ENCODE peak calls at places on chromosomes 3 and 15, in four cellular contexts. Y is fibroblast of pulmonary artery, J is fibroblast of mammary gland, X is GM23248. W is an unnamed sample.

GRCh38 chr3:187742351-187743171 is 2.7 kb downstream of the BCL6 start:
- DNase-seq in Y (peak; percentile 57), J (peak; percentile 74), X (peak; percentile 53), W (no peak)

GRCh38 chr3:174089592-174089991 is 692.0 kb downstream of the NLGN1 start:
- DNase-seq in Y (no peak), J (no peak), X (no peak), W (no peak)

GRCh38 chr3:138381413-138381901 is 33.1 kb downstream of the MRAS start:
- DNase-seq in Y (peak; percentile 45), J (peak; percentile 34), X (peak; percentile 39), W (no peak)

GRCh38 chr3:172776049-172776717 is 25.7 kb downstream of the ECT2 start:
- DNase-seq in Y (peak; percentile 30), J (peak; percentile 24), X (no peak), W (no peak)

GRCh38 chr3:157130138-157130880 is 29.6 kb downstream of the CCNL1 start:
- DNase-seq in Y (peak; percentile 86), J (peak; percentile 79), X (peak; percentile 75), W (peak; percentile 82)

GRCh38 chr15:27820232-27820631 is 278.9 kb downstream of the OCA2 start:
- DNase-seq in Y (peak; percentile 8), J (peak; percentile 37), X (peak; percentile 46), W (no peak)

GRCh38 chr15:86854186-86854585 is 774.5 kb downstream of the AGBL1 start:
- DNase-seq in Y (no peak), J (no peak), X (no peak), W (no peak)

GRCh38 chr3:121436641-121437040 is 109.1 kb downstream of the POLQ start:
- DNase-seq in Y (no peak), J (no peak), X (no peak), W (no peak)

GRCh38 chr3:186901135-186901734 is 29.1 kb upstream of the ST6GAL1 start:
- DNase-seq in Y (peak; percentile 45), J (peak; percentile 10), X (peak; percentile 39), W (no peak)

GRCh38 chr3:16378415-16378814 is 113.4 kb downstream of the OXNAD1 start:
- DNase-seq in Y (no peak), J (no peak), X (no peak), W (no peak)

GRCh38 chr3:171383206-171384018 is 76.8 kb downstream of the TNIK start:
- DNase-seq in Y (peak; percentile 79), J (peak; percentile 21), X (peak; percentile 74), W (no peak)

DNA sequence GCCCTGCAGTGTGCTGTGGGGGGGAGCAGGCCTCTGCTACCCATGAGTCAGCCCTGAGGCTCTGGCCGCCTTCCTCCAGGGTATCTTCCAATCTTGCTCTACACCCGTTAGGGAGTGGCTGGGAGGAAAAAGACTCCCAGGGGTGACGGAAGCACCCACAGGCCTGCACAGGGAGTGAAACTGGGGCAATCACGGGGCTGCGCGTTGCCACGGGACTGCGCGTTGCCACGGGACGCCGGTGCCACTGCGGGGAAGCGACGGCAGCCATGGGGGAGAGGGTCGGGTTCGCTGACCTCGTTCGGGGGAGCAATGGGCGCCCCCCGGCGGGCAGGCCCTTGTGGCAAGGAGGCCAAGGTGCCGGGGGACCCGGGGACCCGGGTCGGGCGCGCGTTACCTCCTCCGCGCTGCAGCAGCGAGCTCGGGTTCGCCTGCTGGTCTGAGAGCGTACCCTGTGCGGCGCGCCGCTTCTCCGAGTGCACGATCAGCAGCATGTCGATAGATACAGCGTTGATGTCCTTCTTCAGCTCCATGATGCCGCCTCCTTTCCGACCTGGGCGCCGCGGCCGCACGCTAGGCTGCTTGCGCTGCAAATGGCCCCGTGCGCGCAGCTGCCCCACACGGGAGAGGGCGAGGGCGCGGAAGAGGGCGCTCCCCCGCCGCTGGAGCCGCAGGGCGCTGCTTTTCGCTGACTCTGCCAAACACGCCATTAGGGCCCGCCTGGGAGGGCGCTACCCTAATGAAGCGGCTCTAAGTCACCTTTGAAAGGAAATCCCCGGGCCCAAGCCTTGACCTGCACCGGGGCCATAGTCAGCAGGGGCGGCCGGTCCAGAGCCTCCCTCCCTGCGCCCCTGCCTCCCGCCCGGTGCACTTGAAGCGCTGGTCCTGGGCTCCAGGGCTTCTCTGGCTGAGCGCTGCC is at the start of gene KY:
- DNase-seq in Y (peak; percentile 47), J (peak; percentile 51), X (peak; percentile 79), W (no peak)
- H3K4me3 ChIP-seq in Y (peak within 1 kb of the TSS; percentile 45), J (peak within 1 kb of the TSS; percentile 45), X (peak within 1 kb of the TSS; percentile 67), W (no peak within 1 kb of the TSS)

GRCh38 chr15:66505818-66506217 is 692 bp downstream of the ZWILCH start:
- DNase-seq in Y (no peak), J (no peak), X (no peak), W (no peak)
- H3K4me3 ChIP-seq in Y (peak overlapping the region; percentile 88), J (peak overlapping the region; percentile 88), X (peak overlapping the region; percentile 99), W (peak overlapping the region; percentile 99)

DNA sequence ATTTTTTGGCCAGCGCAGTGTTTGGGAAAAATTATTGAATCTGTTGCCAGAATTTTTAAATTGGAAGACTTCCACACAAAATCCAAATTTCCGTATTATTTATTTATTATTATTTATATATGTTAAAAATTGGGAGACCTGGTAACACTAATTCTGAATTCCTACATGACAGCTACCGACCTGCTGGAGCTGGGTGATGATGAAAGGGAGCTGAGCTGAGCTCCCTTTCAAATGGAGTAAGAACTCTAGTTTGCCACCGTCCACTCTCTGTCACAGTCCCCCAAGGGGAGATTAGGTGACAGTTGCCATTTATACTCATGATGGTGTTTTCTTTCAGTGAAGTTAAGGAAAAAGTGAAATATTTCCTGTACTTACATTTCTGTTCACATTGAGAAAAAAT is 1.4 kb downstream of the CRTC3 start:
- DNase-seq in Y (no peak), J (no peak), X (peak; percentile 36), W (no peak)
- H3K4me3 ChIP-seq in Y (peak overlapping the region; percentile 85), J (peak overlapping the region; percentile 80), X (peak overlapping the region; percentile 99), W (peak overlapping the region; percentile 94)

DNA sequence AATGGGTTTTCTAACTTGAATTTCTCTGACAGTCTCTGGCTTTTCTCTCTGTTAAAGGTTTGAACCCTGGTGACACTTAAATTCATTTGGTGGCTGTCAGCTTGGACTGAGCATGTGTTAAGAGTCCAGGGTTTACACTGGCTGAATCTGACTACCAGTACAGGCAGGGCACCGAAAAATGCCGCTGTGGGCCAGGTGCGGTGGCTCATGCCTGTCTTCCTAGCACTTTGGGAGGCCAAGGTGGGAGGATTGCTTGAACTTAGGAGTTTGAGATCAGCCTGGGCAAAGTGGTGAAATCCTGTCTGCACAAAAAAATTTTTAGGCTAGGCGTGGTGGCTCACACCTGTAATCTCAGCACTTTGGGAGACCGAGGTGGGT is 1.8 kb downstream of the MANF start:
- DNase-seq in Y (no peak), J (no peak), X (no peak), W (no peak)
- H3K4me3 ChIP-seq in Y (peak overlapping the region; percentile 83), J (peak overlapping the region; percentile 70), X (peak overlapping the region; percentile 98), W (no peak overlapping the region)